ENCODE peak calls at places on chromosomes 1 and 21, in nine cellular contexts. Z, H, D, A, X, E, M, K and C are unnamed samples.

GRCh38 chr21:42580076-42580792 is 66.6 kb downstream of the SLC37A1 start:
- DNase-seq in Z (no peak), H (no peak), M (peak), K (no peak), E (no peak), X (no peak), D (no peak), A (no peak), C (no peak)

GRCh38 chr1:182348916-182349747 is 42.5 kb downstream of the GLUL start:
- DNase-seq in K (no peak), E (no peak), A (no peak), M (no peak), H (no peak), D (peak), Z (no peak), X (no peak), C (no peak)

GRCh38 chr1:11059166-11059989 is 440 bp downstream of the SRM start:
- DNase-seq in Z (peak), A (peak), E (no peak), M (no peak), H (peak), K (peak), D (peak), X (peak), C (no peak)

GRCh38 chr1:46623733-46624695 is 7.4 kb upstream of the MOB3C start:
- DNase-seq in K (no peak), A (no peak), X (no peak), E (no peak), H (no peak), M (no peak), Z (no peak), D (no peak), C (no peak)

GRCh38 chr21:45318556-45319341 is 31.1 kb upstream of the POFUT2 start:
- DNase-seq in Z (peak), D (peak), M (no peak), A (no peak), E (no peak), X (no peak), H (peak), K (peak), C (no peak)

GRCh38 chr1:164361927-164362326 is 197.1 kb upstream of the PBX1 start:
- DNase-seq in X (no peak), Z (no peak), M (no peak), K (no peak), A (no peak), D (no peak), E (no peak), H (no peak), C (no peak)

GRCh38 chr1:212482006-212482351 is 49.3 kb downstream of the NENF start:
- DNase-seq in M (no peak), K (no peak), A (no peak), Z (no peak), H (peak), D (no peak), E (no peak), X (no peak), C (no peak)

GRCh38 chr1:112887599-112888303 is 68.2 kb downstream of the SLC16A1 start:
- DNase-seq in D (no peak), X (no peak), A (no peak), K (no peak), M (no peak), H (no peak), E (no peak), Z (no peak), C (no peak)

GRCh38 chr1:29975036-29975694 is 738.8 kb downstream of the PTPRU start:
- DNase-seq in Z (no peak), X (peak), M (no peak), D (peak), K (no peak), E (peak), H (no peak), A (peak), C (peak)

GRCh38 chr21:46599251-46599572 is 5.7 kb downstream of the S100B start:
- DNase-seq in D (peak), X (no peak), K (no peak), A (peak), M (no peak), Z (peak), E (peak), H (no peak), C (no peak)

GRCh38 chr1:56489695-56490094 is 89.7 kb downstream of the PLPP3 start:
- DNase-seq in E (no peak), Z (no peak), H (no peak), A (no peak), D (no peak), X (no peak), M (no peak), K (no peak), C (no peak)

GRCh38 chr1:234896477-234897364 is 231.9 kb downstream of the TOMM20 start:
- DNase-seq in A (no peak), D (peak), K (no peak), E (no peak), M (no peak), H (no peak), X (no peak), Z (no peak), C (no peak)

GRCh38 chr1:65372557-65372956 is 47.9 kb upstream of the LEPR start:
- DNase-seq in Z (no peak), H (no peak), M (no peak), D (peak), A (no peak), E (no peak), K (no peak), X (no peak), C (no peak)

GRCh38 chr1:8689431-8690252 is 127.8 kb downstream of the RERE start:
- DNase-seq in M (no peak), A (peak), Z (no peak), K (no peak), E (no peak), H (no peak), X (no peak), D (no peak), C (no peak)

GRCh38 chr1:84913025-84913892 is 20.3 kb upstream of the LPAR3 start:
- DNase-seq in H (no peak), D (peak), K (peak), X (peak), M (no peak), E (no peak), Z (no peak), A (no peak), C (peak)

GRCh38 chr1:4650486-4650885 is 3.9 kb upstream of the AJAP1 start:
- DNase-seq in M (no peak), Z (no peak), H (peak), X (peak), A (no peak), D (peak), E (no peak), K (no peak), C (peak)

GRCh38 chr1:203354246-203354645 is 3.3 kb upstream of the FMOD start:
- DNase-seq in H (no peak), M (no peak), Z (no peak), D (peak), A (no peak), X (no peak), K (no peak), E (peak), C (no peak)

DNA sequence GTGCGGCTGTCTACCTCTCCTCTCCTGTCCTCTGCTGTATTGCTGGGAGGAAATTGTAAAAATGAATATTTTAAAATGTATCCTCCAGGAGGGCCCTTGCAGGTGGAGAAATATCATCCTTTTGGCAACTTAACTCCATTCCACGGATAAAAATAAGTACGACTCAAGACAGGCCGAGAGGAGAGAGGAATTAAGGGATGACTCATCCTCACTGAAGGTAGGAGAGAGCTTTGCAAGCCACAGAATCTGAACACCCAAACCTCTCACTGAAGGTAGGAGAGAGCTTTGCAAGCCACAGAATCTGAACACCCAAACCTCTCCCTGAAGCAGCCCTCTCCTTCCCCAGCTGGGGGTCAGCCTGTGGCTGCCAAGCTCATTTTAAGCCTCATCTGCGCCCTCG is 13.1 kb upstream of the SELENON start:
- DNase-seq in X (no peak), E (no peak), A (no peak), D (peak), Z (no peak), K (no peak), M (no peak), H (no peak), C (no peak)
- H3K27ac ChIP-seq in X (no peak), E (no peak), A (no peak), D (no peak), Z (no peak), K (no peak), M (no peak), H (no peak), C (no peak)

DNA sequence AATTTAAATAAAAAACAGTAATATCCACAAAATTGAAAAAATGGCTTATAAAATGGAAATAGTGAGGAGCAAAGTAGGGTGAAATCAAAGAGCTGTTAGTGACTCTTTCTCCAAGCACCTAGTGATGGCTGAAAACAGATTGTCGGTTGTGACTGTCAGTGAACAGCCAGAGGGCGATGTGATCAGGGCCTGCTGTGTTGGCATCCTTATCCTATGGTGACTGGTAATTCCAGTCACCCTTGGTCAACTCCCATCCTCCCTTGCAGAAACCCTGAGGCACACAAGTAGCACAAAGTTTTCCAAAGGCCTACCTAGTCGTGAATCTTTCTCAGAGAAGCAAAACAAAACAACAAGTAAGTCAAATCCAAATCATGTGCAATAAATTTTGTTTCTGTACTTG is 599.8 kb upstream of the CXADR start:
- DNase-seq in A (peak), M (no peak), E (no peak), D (no peak), H (no peak), K (no peak), Z (no peak), X (no peak), C (no peak)
- TF ChIP-seq CTCF in A (peak), M (no peak), E (no peak), D (no peak), H (no peak), K (no peak), Z (no peak), X (no peak), C (no peak)

GRCh38 chr1:168138134-168138533 is 1.4 kb upstream of the GPR161 start:
- DNase-seq in M (no peak), E (no peak), K (no peak), X (peak), A (no peak), D (peak), Z (no peak), H (no peak), C (no peak)
- H3K27ac ChIP-seq in M (no peak), E (no peak), K (no peak), X (no peak), A (no peak), D (no peak), Z (no peak), H (peak), C (no peak)

GRCh38 chr1:156359973-156360372 is 9.0 kb upstream of the RHBG start:
- DNase-seq in X (no peak), Z (no peak), D (peak), E (no peak), A (peak), H (no peak), K (no peak), M (no peak), C (no peak)
- TF ChIP-seq CTCF in X (peak), Z (no peak), D (peak), E (peak), A (peak), H (no peak), K (no peak), M (no peak), C (no peak)

GRCh38 chr1:204712718-204713430 is 27.3 kb upstream of the LRRN2 start:
- DNase-seq in K (no peak), E (no peak), H (no peak), M (no peak), A (no peak), Z (no peak), D (no peak), X (no peak), C (no peak)
- H3K27ac ChIP-seq in K (no peak), E (no peak), H (no peak), M (no peak), A (no peak), Z (no peak), D (no peak), X (no peak), C (no peak)